ENCODE peak calls at places on chromosome 15, in eight cellular contexts. R is breast epithelium, I is SK-N-SH, H is stomach, P is K562, G is spleen, S is Panc1, C is H1. X is an unnamed sample.

GRCh38 chr15:31435256-31435781 is 108.7 kb downstream of the KLF13 start:
- DNase-seq in C (peak), S (no peak), P (peak), I (peak), H (peak), R (peak), G (peak), X (peak)

GRCh38 chr15:90002428-90002844 is 1.3 kb downstream of the ZNF710 start:
- DNase-seq in P (no peak), C (peak), I (peak), G (peak), H (no peak), R (peak), S (no peak), X (peak)

GRCh38 chr15:74327756-74328155 is 39.7 kb downstream of the CYP11A1 start:
- DNase-seq in H (no peak), P (no peak), I (no peak), R (no peak), C (no peak), S (no peak), G (no peak), X (no peak)

GRCh38 chr15:44066211-44066827 is 128.8 kb downstream of the FRMD5 start:
- DNase-seq in I (peak), C (peak), S (peak), P (peak), G (no peak), H (peak), R (no peak), X (no peak)

GRCh38 chr15:60464836-60465630 is 13.9 kb downstream of the ICE2 start:
- DNase-seq in H (no peak), S (no peak), I (no peak), G (no peak), P (no peak), R (no peak), C (no peak), X (no peak)

GRCh38 chr15:77075528-77075927 is 4.6 kb upstream of the TSPAN3 start:
- DNase-seq in S (no peak), P (no peak), H (peak), R (peak), G (no peak), I (no peak), C (no peak), X (no peak)

GRCh38 chr15:76245072-76245610 is 66.1 kb downstream of the ETFA start:
- DNase-seq in P (no peak), C (no peak), S (no peak), R (no peak), H (no peak), I (no peak), G (no peak), X (no peak)

GRCh38 chr15:83559310-83559966 is 94.5 kb upstream of the ADAMTSL3 start:
- DNase-seq in C (peak), P (peak), I (peak), G (no peak), S (peak), R (peak), H (peak), X (no peak)

GRCh38 chr15:49045691-49046112 is 544 bp downstream of the SECISBP2L start:
- DNase-seq in P (no peak), S (no peak), I (no peak), C (no peak), H (no peak), G (no peak), R (no peak), X (no peak)

GRCh38 chr15:85559530-85559929 is 179.1 kb downstream of the AKAP13 start:
- DNase-seq in I (no peak), P (no peak), R (no peak), S (no peak), H (no peak), C (no peak), G (no peak), X (no peak)

GRCh38 chr15:56672721-56673120 is 60.6 kb downstream of the ZNF280D start:
- DNase-seq in H (no peak), R (no peak), P (no peak), C (no peak), I (no peak), G (no peak), S (no peak), X (no peak)

GRCh38 chr15:29821416-29822099 is 710 bp downstream of the TJP1 start:
- DNase-seq in H (peak), S (no peak), I (peak), G (no peak), P (peak), R (peak), C (peak), X (peak)

GRCh38 chr15:51623386-51623938 is 891 bp upstream of the DMXL2 start:
- DNase-seq in S (no peak), I (no peak), G (no peak), R (no peak), P (peak), H (no peak), C (no peak), X (no peak)

GRCh38 chr15:63509933-63510547 is 5.6 kb downstream of the USP3 start:
- DNase-seq in C (no peak), S (peak), I (no peak), P (no peak), G (no peak), R (no peak), H (no peak), X (no peak)

GRCh38 chr15:77830041-77830440 is 197.3 kb upstream of the LINGO1 start:
- DNase-seq in R (no peak), H (no peak), C (no peak), I (no peak), S (no peak), G (peak), P (peak), X (no peak)

GRCh38 chr15:41873711-41874110 is 20.1 kb downstream of the SPTBN5 start:
- DNase-seq in H (no peak), S (no peak), I (no peak), C (no peak), G (no peak), R (no peak), P (no peak), X (no peak)

GRCh38 chr15:54159044-54159443 is 180.8 kb downstream of the UNC13C start:
- DNase-seq in I (no peak), S (no peak), C (no peak), R (no peak), P (no peak), G (no peak), H (no peak), X (no peak)

GRCh38 chr15:40259021-40259420 is 20.2 kb downstream of the PAK6 start:
- DNase-seq in H (no peak), G (no peak), I (no peak), P (no peak), S (no peak), C (no peak), R (no peak), X (no peak)

GRCh38 chr15:70198441-70199123 is 100.9 kb upstream of the TLE3 start:
- DNase-seq in H (no peak), G (peak), R (no peak), I (no peak), P (no peak), C (no peak), S (no peak), X (no peak)

GRCh38 chr15:80061581-80061980 is 2.1 kb downstream of the ZFAND6 start:
- DNase-seq in R (no peak), P (no peak), G (no peak), C (no peak), S (no peak), I (no peak), H (no peak), X (no peak)

GRCh38 chr15:60134609-60135008 is 130.5 kb downstream of the FOXB1 start:
- DNase-seq in R (no peak), H (no peak), C (no peak), G (no peak), P (no peak), I (peak), S (no peak), X (no peak)

GRCh38 chr15:99592135-99592845 is 26.5 kb downstream of the MEF2A start:
- DNase-seq in H (no peak), P (no peak), G (no peak), I (no peak), S (no peak), R (no peak), C (no peak), X (no peak)
- TF ChIP-seq POLR2AphosphoS5 in H (no peak), P (no peak), G (no peak), I (no peak), S (no peak), R (no peak), C (no peak), X (no peak)

GRCh38 chr15:96893159-96893906 is 562.8 kb downstream of the NR2F2 start:
- DNase-seq in R (no peak), S (no peak), G (no peak), H (peak), C (no peak), P (no peak), I (no peak), X (no peak)
- TF ChIP-seq CTCF in R (peak), S (peak), G (peak), H (no peak), C (peak), P (no peak), I (peak), X (peak)

DNA sequence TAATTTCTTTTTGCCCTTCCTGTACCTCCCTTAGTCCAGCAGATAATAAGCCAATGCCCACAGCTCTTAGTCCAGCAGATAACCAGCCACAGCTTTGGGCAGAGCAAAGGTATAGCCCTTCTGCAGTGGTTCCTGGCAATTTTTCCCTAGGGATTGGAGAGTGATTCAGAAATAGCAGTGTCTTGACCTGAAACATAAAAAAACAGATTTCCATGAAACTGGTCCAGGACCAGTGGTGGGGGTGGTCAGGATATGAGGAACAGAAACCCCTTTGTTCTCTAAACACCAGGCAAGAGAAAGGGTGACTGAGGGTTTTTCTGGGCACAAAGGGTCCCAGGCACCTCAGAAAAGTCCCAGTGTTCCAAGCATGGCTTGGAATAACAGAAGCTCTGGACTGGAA is 103.4 kb downstream of the ARRDC4 start:
- DNase-seq in C (no peak), S (no peak), G (no peak), H (no peak), R (no peak), I (no peak), P (no peak), X (no peak)
- TF ChIP-seq POLR2AphosphoS5 in C (no peak), S (no peak), G (no peak), H (no peak), R (no peak), I (no peak), P (no peak), X (no peak)

GRCh38 chr15:71677766-71678165 is 132.6 kb upstream of the NR2E3 start:
- DNase-seq in H (no peak), S (no peak), G (no peak), R (no peak), C (no peak), I (no peak), P (no peak), X (no peak)
- TF ChIP-seq CTCF in H (no peak), S (no peak), G (no peak), R (no peak), C (no peak), I (no peak), P (no peak), X (no peak)

GRCh38 chr15:67196222-67196621 is 58.2 kb downstream of the AAGAB start:
- DNase-seq in C (no peak), P (no peak), H (no peak), I (no peak), G (no peak), R (no peak), S (no peak), X (no peak)
- TF ChIP-seq POLR2AphosphoS5 in C (no peak), P (no peak), H (no peak), I (no peak), G (no peak), R (no peak), S (peak), X (no peak)

GRCh38 chr15:67501177-67501835 is 19.6 kb upstream of the C15orf61 start:
- DNase-seq in I (peak), S (no peak), R (no peak), P (no peak), C (no peak), H (no peak), G (no peak), X (no peak)
- TF ChIP-seq CTCF in I (peak), S (peak), R (no peak), P (peak), C (no peak), H (no peak), G (no peak), X (no peak)

GRCh38 chr15:68791431-68792283 is 29.0 kb downstream of the ANP32A start:
- DNase-seq in I (no peak), C (no peak), H (no peak), S (no peak), P (no peak), G (no peak), R (no peak), X (no peak)
- TF ChIP-seq POLR2AphosphoS5 in I (no peak), C (no peak), H (no peak), S (no peak), P (no peak), G (no peak), R (no peak), X (no peak)

GRCh38 chr15:55633731-55634130 is 45.6 kb upstream of the PYGO1 start:
- DNase-seq in P (no peak), I (no peak), R (no peak), G (no peak), C (no peak), H (no peak), S (no peak), X (no peak)

GRCh38 chr15:55628369-55628730 is 40.2 kb upstream of the PYGO1 start:
- DNase-seq in I (no peak), R (no peak), H (no peak), P (no peak), C (no peak), S (no peak), G (no peak), X (no peak)

GRCh38 chr15:55632434-55632833 is 44.3 kb upstream of the PYGO1 start:
- DNase-seq in G (no peak), P (no peak), S (no peak), C (no peak), H (no peak), I (no peak), R (no peak), X (no peak)

GRCh38 chr15:55630921-55631320 is 42.8 kb upstream of the PYGO1 start:
- DNase-seq in P (no peak), C (no peak), H (no peak), I (no peak), S (no peak), R (no peak), G (no peak), X (no peak)

GRCh38 chr15:55627730-55628368 is 39.7 kb upstream of the PYGO1 start:
- DNase-seq in C (no peak), S (peak), H (peak), R (no peak), I (no peak), G (no peak), P (no peak), X (no peak)
- TF ChIP-seq CTCF in C (no peak), S (no peak), H (no peak), R (no peak), I (peak), G (no peak), P (no peak), X (no peak)

GRCh38 chr15:93089855-93090305 is 869 bp upstream of the RGMA start:
- DNase-seq in P (no peak), R (no peak), C (no peak), H (no peak), I (no peak), S (no peak), G (no peak), X (no peak)
- TF ChIP-seq POLR2AphosphoS5 in P (no peak), R (no peak), C (no peak), H (no peak), I (no peak), S (no peak), G (no peak), X (no peak)

X was measured in suprapubic skin.